ENCODE peak calls at places on chromosome 11, in five cellular contexts. D is spleen, R is mesendoderm, G is A549, K is left ventricle myocardium inferior. Q is an unnamed sample. For H3K4me1, the result is how much of the 10 kb centered on the place peaks cover.

GRCh38 chr11:104891135-104891534 is 7.1 kb downstream of the CASP12 start:
- DNase-seq in R (no peak), K (no peak), D (no peak), G (no peak), Q (no peak)

GRCh38 chr11:62546937-62547625 is 475 bp upstream of the AHNAK start:
- DNase-seq in R (peak), D (no peak), K (peak), G (peak), Q (peak)

GRCh38 chr11:74025467-74026166 is 16.7 kb upstream of the UCP3 start:
- DNase-seq in D (no peak), G (no peak), K (no peak), R (no peak), Q (no peak)

GRCh38 chr11:129268371-129268770 is 76.2 kb upstream of the ARHGAP32 start:
- DNase-seq in R (no peak), D (no peak), G (no peak), K (no peak), Q (no peak)

GRCh38 chr11:77580712-77581337 is 8.9 kb upstream of the AQP11 start:
- DNase-seq in R (peak), G (peak), K (no peak), D (no peak), Q (no peak)

GRCh38 chr11:35541621-35542375 is 16.4 kb upstream of the PAMR1 start:
- DNase-seq in K (peak), R (peak), G (peak), D (no peak), Q (peak)

GRCh38 chr11:12762283-12762682 is 88.1 kb downstream of the TEAD1 start:
- DNase-seq in G (no peak), K (no peak), D (no peak), R (no peak), Q (no peak)

GRCh38 chr11:87326594-87326993 is 288.9 kb downstream of the TMEM135 start:
- DNase-seq in K (no peak), D (no peak), R (no peak), G (no peak), Q (no peak)

GRCh38 chr11:92605667-92606066 is 363.8 kb upstream of the MTNR1B start:
- DNase-seq in R (no peak), K (no peak), D (no peak), G (no peak), Q (no peak)

GRCh38 chr11:57071829-57072228 is 83.1 kb downstream of the OR5AK2 start:
- DNase-seq in G (peak), K (no peak), R (no peak), D (no peak), Q (no peak)

GRCh38 chr11:111334495-111335123 is 36.3 kb downstream of the POU2AF3 start:
- DNase-seq in D (no peak), R (no peak), K (no peak), G (peak), Q (no peak)

GRCh38 chr11:8030526-8031247 is 43.5 kb downstream of the EIF3F start:
- DNase-seq in D (no peak), K (no peak), R (no peak), G (no peak), Q (no peak)

GRCh38 chr11:11789735-11790369 is 51.9 kb upstream of the USP47 start:
- DNase-seq in R (peak), D (no peak), G (peak), K (no peak), Q (no peak)

GRCh38 chr11:101129203-101129943 is at the start of gene PGR:
- DNase-seq in R (peak), D (no peak), K (peak), G (no peak), Q (peak)

GRCh38 chr11:19276859-19277808 is 36.4 kb upstream of the E2F8 start:
- DNase-seq in K (no peak), G (peak), D (no peak), R (peak), Q (no peak)

GRCh38 chr11:23138761-23139160 is 278.5 kb upstream of the CCDC179 start:
- DNase-seq in G (no peak), K (no peak), R (no peak), D (no peak), Q (no peak)

GRCh38 chr11:23134627-23135026 is 274.4 kb upstream of the CCDC179 start:
- DNase-seq in K (no peak), G (no peak), D (peak), R (no peak), Q (no peak)
- H3K4me3 ChIP-seq in K (no peak), G (no peak), D (no peak), R (no peak), Q (no peak)

GRCh38 chr11:123235687-123236261 is 40.7 kb upstream of the CLMP start:
- DNase-seq in D (no peak), G (no peak), K (no peak), R (no peak), Q (no peak)
- H3K4me1 ChIP-seq in D (under half), G (under half), K (under half), R (under half), Q (under half)

GRCh38 chr11:2945757-2946287 is 16.6 kb upstream of the PHLDA2 start:
- DNase-seq in D (no peak), G (no peak), K (no peak), R (no peak), Q (no peak)

GRCh38 chr11:2943711-2944118 is 14.5 kb upstream of the PHLDA2 start:
- DNase-seq in K (no peak), R (no peak), G (no peak), D (peak), Q (peak)

GRCh38 chr11:2944530-2944929 is 15.3 kb upstream of the PHLDA2 start:
- DNase-seq in G (no peak), D (peak), R (no peak), K (no peak), Q (peak)

GRCh38 chr11:2942872-2943710 is 13.9 kb upstream of the PHLDA2 start:
- DNase-seq in K (no peak), G (no peak), D (no peak), R (no peak), Q (no peak)

DNA sequence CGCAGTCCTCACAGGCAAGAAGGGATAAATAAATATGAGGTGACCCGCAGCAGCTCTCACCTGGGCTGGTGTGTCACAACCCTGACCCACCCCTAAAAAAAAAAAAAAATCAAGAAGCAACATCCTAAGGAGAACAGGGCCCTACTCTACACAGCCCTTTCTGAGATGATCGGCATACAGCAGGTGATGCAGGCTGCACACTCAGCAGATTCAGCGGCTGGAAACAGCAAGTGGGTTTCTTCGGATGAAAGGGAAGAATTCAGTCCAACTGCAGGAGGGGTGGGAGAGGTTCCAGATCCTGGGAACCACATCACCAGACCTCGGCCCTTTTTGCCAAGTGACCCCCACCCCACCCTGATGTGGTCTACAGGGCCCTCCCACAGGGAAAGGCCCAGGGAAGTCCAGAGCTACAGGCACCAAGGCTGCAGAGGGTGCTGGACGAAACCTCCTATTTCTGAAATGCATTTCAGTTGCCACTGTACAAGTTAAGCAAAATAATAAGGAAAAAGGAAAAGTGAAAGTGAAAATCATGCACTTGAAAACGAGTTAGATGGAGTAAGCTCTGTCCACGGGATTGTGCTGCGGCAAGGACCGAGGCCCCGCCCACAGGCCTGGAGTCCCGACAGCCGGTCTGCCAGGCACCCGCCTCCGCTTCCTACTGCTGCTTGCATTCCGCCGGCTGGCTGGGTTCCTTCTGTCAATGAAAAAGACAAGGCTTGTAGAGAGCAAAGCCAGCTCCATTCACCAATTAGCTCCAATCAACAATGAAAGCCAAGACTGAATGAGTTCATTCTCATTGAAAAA is 15.9 kb upstream of the PHLDA2 start:
- DNase-seq in D (peak), R (peak), G (no peak), K (peak), Q (peak)
- H3K4me3 ChIP-seq in D (no peak), R (no peak), G (no peak), K (peak), Q (no peak)

DNA sequence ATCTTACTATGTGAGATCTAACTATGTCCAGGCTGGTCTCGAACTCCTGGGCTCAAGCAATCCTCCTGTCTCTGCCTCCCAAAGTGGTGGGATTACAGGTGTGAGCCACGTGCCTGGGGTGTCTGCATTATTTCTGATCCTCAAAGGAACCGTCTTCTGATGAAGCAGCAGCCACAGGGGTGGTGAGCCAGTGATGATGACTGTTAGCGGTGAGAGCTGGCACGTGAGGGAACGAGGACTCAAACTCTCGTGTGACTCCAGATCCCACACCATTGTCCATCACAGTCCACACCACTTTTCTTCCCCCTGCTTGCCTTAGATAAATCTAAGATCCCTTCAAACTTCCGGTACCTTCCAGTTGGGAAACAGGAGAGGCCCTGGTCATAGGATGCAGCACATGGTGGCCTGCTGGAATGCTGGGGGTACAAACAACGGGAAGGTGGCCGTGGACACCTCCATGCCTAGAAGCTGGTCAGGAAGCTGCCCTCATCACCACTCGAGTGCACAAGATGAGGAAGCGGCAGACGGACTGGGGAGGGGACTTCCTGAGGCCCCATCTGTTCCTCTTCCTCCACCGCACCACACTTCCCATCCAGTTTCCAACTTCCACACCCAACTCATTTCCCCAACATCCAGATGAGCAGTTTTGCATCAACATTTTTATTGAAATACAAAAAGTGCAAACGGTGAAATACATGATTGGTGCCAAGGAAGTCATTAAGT is 23.8 kb downstream of the ARHGAP1 start:
- DNase-seq in G (no peak), R (no peak), D (peak), K (no peak), Q (peak)
- H3K4me1 ChIP-seq in G (under half), R (under half), D (half or more), K (half or more), Q (under half)